ENCODE peak calls at places on chromosomes 16 and 17, in nine cellular contexts. V, B, X, I, N, E, T, Y and D are unnamed samples.

GRCh38 chr16:70770968-70771552 is 29.9 kb downstream of the VAC14 start:
- DNase-seq in V (peak), B (peak), X (peak), I (peak), N (no peak), E (peak), T (peak), Y (peak), D (peak)

GRCh38 chr16:72658888-72659717 is 388.8 kb downstream of the ZFHX3 start:
- DNase-seq in V (no peak), B (no peak), X (no peak), I (no peak), N (no peak), E (no peak), T (no peak), Y (no peak), D (no peak)

GRCh38 chr17:53818271-53818670 is 4.5 kb upstream of the KIF2B start:
- DNase-seq in V (no peak), B (no peak), X (no peak), I (no peak), N (no peak), E (no peak), T (no peak), Y (no peak), D (no peak)

GRCh38 chr16:83973077-83973476 is 5.0 kb downstream of the NECAB2 start:
- DNase-seq in V (no peak), B (no peak), X (no peak), I (no peak), N (no peak), E (no peak), T (no peak), Y (no peak), D (no peak)

GRCh38 chr17:2022647-2023046 is 2.5 kb downstream of the RTN4RL1 start:
- DNase-seq in V (no peak), B (peak), X (no peak), I (no peak), N (no peak), E (no peak), T (no peak), Y (no peak), D (no peak)

GRCh38 chr16:8686879-8687278 is 12.5 kb downstream of the ABAT start:
- DNase-seq in V (no peak), B (no peak), X (no peak), I (no peak), N (no peak), E (no peak), T (no peak), Y (no peak), D (no peak)

GRCh38 chr16:87824016-87824990 is 45.0 kb downstream of the SLC7A5 start:
- DNase-seq in V (no peak), B (no peak), X (no peak), I (no peak), N (no peak), E (no peak), T (no peak), Y (no peak), D (no peak)

GRCh38 chr17:82175166-82175565 is 37.5 kb downstream of the CCDC57 start:
- DNase-seq in V (no peak), B (no peak), X (no peak), I (no peak), N (no peak), E (no peak), T (no peak), Y (no peak), D (no peak)

GRCh38 chr17:41777579-41778188 is 8.8 kb downstream of the JUP start:
- DNase-seq in V (peak), B (no peak), X (no peak), I (no peak), N (no peak), E (no peak), T (peak), Y (no peak), D (peak)

GRCh38 chr16:78503501-78504110 is 404.2 kb downstream of the WWOX start:
- DNase-seq in V (peak), B (peak), X (peak), I (no peak), N (peak), E (peak), T (peak), Y (no peak), D (peak)

GRCh38 chr17:78357177-78357586 is 2.7 kb downstream of the SOCS3 start:
- DNase-seq in V (no peak), B (no peak), X (no peak), I (no peak), N (no peak), E (no peak), T (peak), Y (peak), D (no peak)

GRCh38 chr16:83870830-83871229 is 28.1 kb upstream of the MLYCD start:
- DNase-seq in V (no peak), B (no peak), X (no peak), I (no peak), N (no peak), E (no peak), T (no peak), Y (no peak), D (no peak)

GRCh38 chr17:61478790-61479492 is 26.7 kb downstream of the TBX4 start:
- DNase-seq in V (no peak), B (no peak), X (no peak), I (no peak), N (no peak), E (no peak), T (no peak), Y (no peak), D (no peak)

GRCh38 chr17:70119961-70120360 is 44.9 kb downstream of the KCNJ16 start:
- DNase-seq in V (no peak), B (no peak), X (no peak), I (no peak), N (no peak), E (no peak), T (no peak), Y (no peak), D (no peak)

GRCh38 chr17:74253036-74253435 is 21.0 kb upstream of the DNAI2 start:
- DNase-seq in V (no peak), B (no peak), X (no peak), I (no peak), N (no peak), E (no peak), T (no peak), Y (no peak), D (no peak)

GRCh38 chr17:78532922-78533640 is 44.1 kb downstream of the DNAH17 start:
- DNase-seq in V (no peak), B (no peak), X (no peak), I (no peak), N (no peak), E (no peak), T (no peak), Y (no peak), D (no peak)

GRCh38 chr16:14284930-14285541 is 213.9 kb downstream of the MRTFB start:
- DNase-seq in V (peak), B (no peak), X (no peak), I (no peak), N (no peak), E (no peak), T (peak), Y (no peak), D (peak)